ENCODE peak calls at places on chromosomes 11 and 22, in seven cellular contexts. P is iPS DF 6.9, Y is astrocyte of the spinal cord, O is left ventricle myocardium inferior, W is body of pancreas, J is PC-3, V is brain microvascular endothelial cell. B is an unnamed sample.

GRCh38 chr11:57348052-57348451 is 9.9 kb downstream of the P2RX3 start:
- DNase-seq in P (no peak), Y (no peak), O (no peak), W (no peak), J (no peak), V (no peak), B (no peak)

GRCh38 chr11:3227568-3228444 is 4.4 kb downstream of the MRGPRE start:
- DNase-seq in P (no peak), Y (no peak), O (no peak), W (no peak), J (no peak), V (no peak), B (no peak)

GRCh38 chr22:46917702-46918101 is 155.3 kb downstream of the TBC1D22A start:
- DNase-seq in P (no peak), Y (no peak), O (no peak), W (no peak), J (no peak), V (no peak), B (no peak)

GRCh38 chr11:93542753-93543246 is 391 bp downstream of the SMCO4 start:
- DNase-seq in P (no peak), Y (no peak), O (peak; percentile 34), W (no peak), J (no peak), V (no peak), B (no peak)

GRCh38 chr11:46293616-46294015 is 16.2 kb downstream of the CREB3L1 start:
- DNase-seq in P (no peak), Y (peak; percentile 88), O (no peak), W (no peak), J (peak; percentile 47), V (peak; percentile 93), B (peak; percentile 90)

GRCh38 chr11:35153280-35153679 is 14.3 kb downstream of the CD44 start:
- DNase-seq in P (no peak), Y (no peak), O (no peak), W (no peak), J (no peak), V (no peak), B (no peak)

GRCh38 chr11:94768602-94769511 is 701 bp downstream of the AMOTL1 start:
- DNase-seq in P (no peak), Y (peak; percentile 46), O (peak; percentile 55), W (peak; percentile 62), J (peak; percentile 55), V (no peak), B (no peak)

GRCh38 chr11:79228417-79228755 is 212.4 kb downstream of the TENM4 start:
- DNase-seq in P (no peak), Y (no peak), O (no peak), W (no peak), J (no peak), V (no peak), B (no peak)

GRCh38 chr11:12724301-12725046 is 50.3 kb downstream of the TEAD1 start:
- DNase-seq in P (peak; percentile 74), Y (peak; percentile 94), O (peak; percentile 67), W (peak; percentile 77), J (peak; percentile 96), V (peak; percentile 97), B (peak; percentile 88)

GRCh38 chr11:66725114-66725513 is 3.9 kb downstream of the SPTBN2 start:
- DNase-seq in P (no peak), Y (no peak), O (no peak), W (no peak), J (no peak), V (no peak), B (no peak)

GRCh38 chr11:76803811-76804600 is 20.9 kb downstream of the TSKU start:
- DNase-seq in P (no peak), Y (no peak), O (no peak), W (no peak), J (no peak), V (no peak), B (no peak)

GRCh38 chr11:122664188-122664587 is 8.7 kb downstream of the UBASH3B start:
- DNase-seq in P (no peak), Y (no peak), O (no peak), W (no peak), J (no peak), V (no peak), B (no peak)

GRCh38 chr11:48066881-48067800 is 86.8 kb downstream of the PTPRJ start:
- DNase-seq in P (no peak), Y (peak; percentile 71), O (no peak), W (no peak), J (no peak), V (no peak), B (no peak)

GRCh38 chr11:84476581-84476980 is 1150.6 kb downstream of the DLG2 start:
- DNase-seq in P (no peak), Y (peak; percentile 25), O (no peak), W (no peak), J (no peak), V (peak; percentile 85), B (no peak)

GRCh38 chr11:95084509-95084908 is 5.1 kb upstream of the ENDOD1 start:
- DNase-seq in P (no peak), Y (no peak), O (no peak), W (no peak), J (peak; percentile 80), V (no peak), B (no peak)

GRCh38 chr22:42528591-42529307 is 9.2 kb upstream of the RRP7A start:
- DNase-seq in P (no peak), Y (no peak), O (no peak), W (no peak), J (no peak), V (no peak), B (no peak)

GRCh38 chr11:117861151-117862018 is 15.1 kb downstream of the FXYD6 start:
- DNase-seq in P (peak; percentile 70), Y (no peak), O (peak; percentile 69), W (no peak), J (peak; percentile 30), V (no peak), B (no peak)

GRCh38 chr11:32034680-32035079 is 56.2 kb upstream of the RCN1 start:
- DNase-seq in P (no peak), Y (peak; percentile 23), O (no peak), W (no peak), J (no peak), V (peak; percentile 6), B (no peak)

GRCh38 chr11:92322225-92322624 is 97.6 kb downstream of the FAT3 start:
- DNase-seq in P (no peak), Y (peak; percentile 51), O (no peak), W (no peak), J (peak; percentile 42), V (peak; percentile 74), B (no peak)

GRCh38 chr11:68118753-68119448 is 2.3 kb downstream of the CHKA start:
- DNase-seq in P (no peak), Y (no peak), O (no peak), W (peak; percentile 73), J (peak; percentile 41), V (no peak), B (no peak)
- H3K4me3 ChIP-seq in P (no peak overlapping the region), Y (no peak overlapping the region), O (peak overlapping the region; percentile 76), W (no peak overlapping the region), J (peak overlapping the region; percentile 92), V (no peak overlapping the region), B (no peak overlapping the region)

GRCh38 chr22:32800158-32800557 is 1.3 kb upstream of the TIMP3 start:
- DNase-seq in P (no peak), Y (no peak), O (peak; percentile 62), W (no peak), J (no peak), V (no peak), B (no peak)

GRCh38 chr22:32795214-32795596 is 6.3 kb upstream of the TIMP3 start:
- DNase-seq in P (no peak), Y (no peak), O (no peak), W (no peak), J (no peak), V (no peak), B (no peak)

GRCh38 chr22:32799516-32799915 is 2.0 kb upstream of the TIMP3 start:
- DNase-seq in P (no peak), Y (no peak), O (no peak), W (no peak), J (no peak), V (no peak), B (no peak)

GRCh38 chr22:32794449-32795213 is 6.9 kb upstream of the TIMP3 start:
- DNase-seq in P (no peak), Y (peak; percentile 33), O (no peak), W (no peak), J (no peak), V (no peak), B (no peak)

DNA sequence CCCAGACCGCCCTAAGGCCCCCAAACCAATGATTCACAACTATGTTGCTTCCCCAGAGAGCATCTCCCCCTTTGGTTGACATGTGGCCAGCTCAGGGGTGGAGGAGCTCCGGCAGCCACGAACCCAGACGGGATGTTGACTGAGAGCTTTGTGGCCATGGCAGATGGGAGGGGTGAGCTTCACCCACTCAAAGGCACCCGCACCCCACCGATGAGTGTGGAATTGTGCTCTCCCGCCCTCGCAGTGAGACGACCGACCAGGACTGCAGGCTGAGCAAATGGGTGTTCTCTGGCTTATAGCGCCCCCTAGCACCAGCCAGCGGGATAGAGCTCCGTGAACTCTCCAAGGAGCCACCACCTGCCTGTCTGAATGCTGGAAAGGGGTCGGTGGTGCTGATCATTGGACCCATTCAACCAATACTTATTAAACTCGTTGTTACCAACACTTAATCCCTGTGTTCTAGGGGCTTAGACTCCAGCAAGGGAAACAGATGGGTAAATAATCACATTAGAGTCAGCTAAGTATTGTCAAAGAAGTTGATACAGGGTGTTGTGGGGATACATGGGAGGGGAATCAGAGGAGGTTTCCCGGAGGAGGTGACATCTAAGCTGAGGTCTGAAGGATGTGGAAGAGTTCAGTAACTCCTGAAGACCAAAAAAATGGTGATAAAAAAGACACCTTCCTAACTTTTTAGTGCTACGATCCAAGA is 4.5 kb upstream of the TIMP3 start:
- DNase-seq in P (peak; percentile 31), Y (peak; percentile 68), O (peak; percentile 63), W (peak; percentile 68), J (peak; percentile 22), V (peak; percentile 69), B (no peak)
- H3K4me3 ChIP-seq in P (no peak overlapping the region), Y (no peak overlapping the region), O (no peak overlapping the region), W (no peak overlapping the region), J (no peak overlapping the region), V (no peak overlapping the region), B (no peak overlapping the region)

GRCh38 chr11:14972581-14973490 is 685 bp upstream of the CALCA start:
- DNase-seq in P (no peak), Y (no peak), O (no peak), W (no peak), J (no peak), V (no peak), B (no peak)
- H3K4me3 ChIP-seq in P (peak overlapping the region; percentile 15), Y (no peak overlapping the region), O (peak overlapping the region; percentile 58), W (no peak overlapping the region), J (no peak overlapping the region), V (no peak overlapping the region), B (no peak overlapping the region)

GRCh38 chr22:48975252-48975780 is 852.4 kb downstream of the BRD1 start:
- DNase-seq in P (no peak), Y (no peak), O (no peak), W (no peak), J (no peak), V (no peak), B (no peak)

GRCh38 chr22:48972979-48973693 is 854.5 kb downstream of the BRD1 start:
- DNase-seq in P (no peak), Y (no peak), O (no peak), W (no peak), J (no peak), V (no peak), B (no peak)

GRCh38 chr22:48974443-48975251 is 853.0 kb downstream of the BRD1 start:
- DNase-seq in P (no peak), Y (no peak), O (no peak), W (no peak), J (no peak), V (no peak), B (no peak)

GRCh38 chr22:48975886-48976285 is 851.8 kb downstream of the BRD1 start:
- DNase-seq in P (no peak), Y (no peak), O (no peak), W (no peak), J (no peak), V (no peak), B (no peak)

GRCh38 chr22:48973694-48974041 is 854.0 kb downstream of the BRD1 start:
- DNase-seq in P (no peak), Y (no peak), O (no peak), W (no peak), J (no peak), V (no peak), B (no peak)
- H3K4me3 ChIP-seq in P (no peak overlapping the region), Y (no peak overlapping the region), O (no peak overlapping the region), W (no peak overlapping the region), J (no peak overlapping the region), V (no peak overlapping the region), B (no peak overlapping the region)